ENCODE peak calls at places on chromosomes 7 and 10, in four cellular contexts. U, H, R and Z are unnamed samples.

GRCh38 chr10:113736576-113736975 is 14.9 kb upstream of the PLEKHS1 start:
- DNase-seq in U (no peak), H (no peak), R (no peak), Z (no peak)

GRCh38 chr7:3892686-3893085 is 591.6 kb downstream of the SDK1 start:
- DNase-seq in U (no peak), H (no peak), R (no peak), Z (no peak)

GRCh38 chr10:62699148-62699547 is 105.4 kb upstream of the ADO start:
- DNase-seq in U (no peak), H (no peak), R (no peak), Z (no peak)

GRCh38 chr10:42477170-42477569 is 161.2 kb downstream of the ZNF33B start:
- DNase-seq in U (no peak), H (no peak), R (no peak), Z (no peak)

GRCh38 chr7:124101173-124101768 is 68.4 kb upstream of the TMEM229A start:
- DNase-seq in U (peak), H (peak), R (peak), Z (peak)

GRCh38 chr10:121262774-121263406 is 335.4 kb downstream of the FGFR2 start:
- DNase-seq in U (no peak), H (no peak), R (no peak), Z (no peak)

GRCh38 chr7:116932566-116932965 is 20.7 kb upstream of the ST7 start:
- DNase-seq in U (no peak), H (no peak), R (no peak), Z (no peak)

GRCh38 chr7:65441010-65441409 is 67.4 kb downstream of the ZNF92 start:
- DNase-seq in U (peak), H (no peak), R (no peak), Z (no peak)

GRCh38 chr10:1406976-1407945 is 330.1 kb downstream of the ADARB2 start:
- DNase-seq in U (no peak), H (no peak), R (no peak), Z (no peak)

GRCh38 chr10:94042001-94042813 is 48.5 kb downstream of the PLCE1 start:
- DNase-seq in U (peak), H (no peak), R (no peak), Z (no peak)

GRCh38 chr10:81027223-81027622 is 489.5 kb downstream of the SH2D4B start:
- DNase-seq in U (no peak), H (no peak), R (no peak), Z (no peak)

GRCh38 chr10:34022195-34022594 is 687.7 kb upstream of the NRP1 start:
- DNase-seq in U (no peak), H (no peak), R (no peak), Z (no peak)

GRCh38 chr10:54961040-54961439 is 160.0 kb upstream of the PCDH15 start:
- DNase-seq in U (no peak), H (no peak), R (no peak), Z (no peak)

GRCh38 chr7:99419323-99420021 is 10.7 kb downstream of the BUD31 start:
- DNase-seq in U (no peak), H (no peak), R (peak), Z (no peak)

GRCh38 chr10:122721111-122721510 is 21.5 kb upstream of the C10orf120 start:
- DNase-seq in U (no peak), H (no peak), R (no peak), Z (no peak)

GRCh38 chr10:89805599-89806013 is 104.2 kb downstream of the KIF20B start:
- DNase-seq in U (no peak), H (no peak), R (no peak), Z (no peak)

GRCh38 chr10:32955790-32956189 is 2.2 kb downstream of the ITGB1 start:
- DNase-seq in U (no peak), H (no peak), R (no peak), Z (no peak)

GRCh38 chr7:44978511-44979366 is at the start of gene MYO1G:
- DNase-seq in U (no peak), H (no peak), R (no peak), Z (no peak)

GRCh38 chr7:139182363-139182762 is 48.7 kb upstream of the UBN2 start:
- DNase-seq in U (no peak), H (no peak), R (no peak), Z (no peak)

GRCh38 chr7:25308898-25309521 is 80.7 kb upstream of the NPVF start:
- DNase-seq in U (no peak), H (no peak), R (no peak), Z (no peak)

GRCh38 chr10:92916433-92916832 is 68.1 kb downstream of the EXOC6 start:
- DNase-seq in U (no peak), H (no peak), R (no peak), Z (no peak)

DNA sequence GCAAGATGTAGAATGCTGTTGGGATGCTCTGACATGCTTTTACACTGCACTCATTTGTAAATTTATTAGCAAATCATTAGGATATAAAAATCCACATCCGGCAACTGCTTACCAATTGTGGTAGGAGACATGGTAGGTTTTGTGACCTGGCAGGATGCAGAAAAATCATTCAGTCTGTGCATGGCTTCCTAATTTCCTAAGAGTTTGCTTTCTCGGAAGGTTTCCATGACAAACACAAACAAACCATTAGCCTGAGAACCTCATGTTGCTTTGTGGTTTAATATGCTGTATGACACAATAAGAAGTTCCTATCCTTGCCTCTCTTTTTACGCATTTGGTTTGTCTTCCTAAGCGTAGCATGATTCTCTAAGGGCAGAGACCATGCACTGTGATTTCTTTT is 14.7 kb upstream of the LMBR1 start:
- DNase-seq in U (no peak), H (no peak), R (no peak), Z (no peak)
- TF ChIP-seq NR3C1 in U (no peak), H (no peak), R (no peak), Z (no peak)

GRCh38 chr10:3850999-3851937 is 66.3 kb upstream of the KLF6 start:
- DNase-seq in U (peak), H (no peak), R (no peak), Z (peak)
- TF ChIP-seq NR3C1 in U (no peak), H (no peak), R (no peak), Z (no peak)

GRCh38 chr10:124065382-124066155 is 27.8 kb downstream of the CHST15 start:
- DNase-seq in U (no peak), H (peak), R (no peak), Z (no peak)

GRCh38 chr10:124062390-124062789 is 31.0 kb downstream of the CHST15 start:
- DNase-seq in U (no peak), H (no peak), R (no peak), Z (peak)

GRCh38 chr10:124064676-124065075 is 28.7 kb downstream of the CHST15 start:
- DNase-seq in U (no peak), H (no peak), R (no peak), Z (no peak)

GRCh38 chr10:124064158-124064603 is 29.2 kb downstream of the CHST15 start:
- DNase-seq in U (peak), H (no peak), R (no peak), Z (peak)

GRCh38 chr10:124063736-124064135 is 29.7 kb downstream of the CHST15 start:
- DNase-seq in U (peak), H (no peak), R (no peak), Z (peak)
- TF ChIP-seq NR3C1 in U (no peak), H (no peak), R (no peak), Z (no peak)

GRCh38 chr10:101607124-101607523 is 19.0 kb downstream of the DPCD start:
- DNase-seq in U (no peak), H (no peak), R (no peak), Z (no peak)
- TF ChIP-seq NR3C1 in U (no peak), H (no peak), R (no peak), Z (no peak)

DNA sequence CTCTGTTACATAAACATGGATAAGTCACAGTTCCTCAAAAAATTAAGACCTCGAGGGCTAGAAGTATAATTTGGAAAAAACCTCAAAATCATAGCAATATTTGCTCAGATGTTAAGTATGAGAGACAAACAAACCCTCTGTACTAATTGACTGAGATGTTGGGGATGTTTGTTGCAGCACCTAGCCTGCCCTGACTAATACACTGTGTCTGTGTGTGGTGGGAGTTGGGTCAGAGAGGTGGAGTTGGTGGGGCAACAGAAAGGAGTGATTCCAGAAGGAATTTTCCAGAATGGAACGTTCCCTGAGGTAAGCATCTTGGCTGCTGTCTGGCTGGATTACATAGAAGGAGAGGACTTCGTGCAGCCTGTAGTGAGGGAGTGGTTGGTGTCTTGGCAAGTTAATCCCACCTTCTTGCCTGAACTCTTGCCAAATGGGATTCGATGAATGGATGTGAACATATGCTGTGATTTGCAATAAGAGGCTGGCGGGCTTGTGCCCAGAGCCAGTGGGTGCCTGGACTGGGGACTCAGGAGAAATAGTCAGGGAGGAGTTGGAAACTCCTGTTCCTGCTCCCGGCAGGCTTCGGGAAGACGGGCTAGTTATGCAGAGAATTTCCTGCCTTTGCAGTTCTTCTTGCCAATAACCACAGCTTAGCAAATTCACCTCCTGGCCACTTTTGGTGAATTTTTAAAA is 9.3 kb upstream of the FAM180A start:
- DNase-seq in U (no peak), H (no peak), R (no peak), Z (no peak)
- TF ChIP-seq NR3C1 in U (no peak), H (no peak), R (no peak), Z (no peak)

GRCh38 chr10:86334515-86335085 is 32.0 kb downstream of the GRID1 start:
- DNase-seq in U (no peak), H (peak), R (no peak), Z (no peak)
- TF ChIP-seq NR3C1 in U (no peak), H (no peak), R (no peak), Z (no peak)

GRCh38 chr10:3499120-3499519 is 285.9 kb downstream of the KLF6 start:
- DNase-seq in U (peak), H (no peak), R (no peak), Z (no peak)
- TF ChIP-seq NR3C1 in U (no peak), H (no peak), R (no peak), Z (no peak)

DNA sequence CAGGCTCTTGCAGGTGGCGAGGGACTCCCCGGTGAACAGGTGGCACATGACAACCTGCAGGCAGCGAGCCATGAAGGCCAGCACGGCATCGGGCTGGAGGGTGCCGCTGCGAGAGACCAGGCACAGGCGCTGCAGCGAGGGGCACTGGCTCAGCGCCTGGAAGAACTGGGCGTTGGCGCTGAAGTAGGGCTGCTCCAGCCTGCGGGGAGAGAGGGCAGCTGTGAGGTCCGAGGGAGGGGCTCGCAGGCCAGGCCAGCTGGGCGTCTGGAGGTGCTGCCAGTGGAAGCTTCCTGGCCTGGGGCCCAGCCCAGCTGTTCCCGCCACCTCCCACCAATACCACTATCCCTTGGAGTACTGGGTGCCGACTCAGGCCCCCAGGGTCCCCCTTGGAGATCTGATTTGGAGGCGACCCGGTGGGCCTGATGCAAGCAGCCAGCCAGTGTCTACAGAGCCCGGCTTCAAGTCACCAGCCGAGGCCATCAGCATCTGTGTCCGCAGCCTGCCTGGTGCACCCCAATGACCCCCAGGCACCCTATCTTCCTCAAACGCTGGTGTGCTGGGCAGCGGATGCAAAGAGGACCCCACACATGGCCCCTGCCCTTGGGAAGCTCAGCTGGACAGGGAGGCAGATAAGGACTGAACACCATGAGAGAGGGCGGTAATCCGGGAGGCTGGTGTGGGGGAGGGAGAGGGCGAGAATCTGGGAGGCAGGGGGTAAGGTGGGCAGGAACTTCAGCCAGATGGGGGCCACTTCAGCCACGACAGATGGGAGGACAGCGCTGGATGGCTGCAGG is 67.8 kb upstream of the TNRC18 start:
- DNase-seq in U (no peak), H (no peak), R (peak), Z (no peak)
- TF ChIP-seq NR3C1 in U (no peak), H (no peak), R (no peak), Z (no peak)

DNA sequence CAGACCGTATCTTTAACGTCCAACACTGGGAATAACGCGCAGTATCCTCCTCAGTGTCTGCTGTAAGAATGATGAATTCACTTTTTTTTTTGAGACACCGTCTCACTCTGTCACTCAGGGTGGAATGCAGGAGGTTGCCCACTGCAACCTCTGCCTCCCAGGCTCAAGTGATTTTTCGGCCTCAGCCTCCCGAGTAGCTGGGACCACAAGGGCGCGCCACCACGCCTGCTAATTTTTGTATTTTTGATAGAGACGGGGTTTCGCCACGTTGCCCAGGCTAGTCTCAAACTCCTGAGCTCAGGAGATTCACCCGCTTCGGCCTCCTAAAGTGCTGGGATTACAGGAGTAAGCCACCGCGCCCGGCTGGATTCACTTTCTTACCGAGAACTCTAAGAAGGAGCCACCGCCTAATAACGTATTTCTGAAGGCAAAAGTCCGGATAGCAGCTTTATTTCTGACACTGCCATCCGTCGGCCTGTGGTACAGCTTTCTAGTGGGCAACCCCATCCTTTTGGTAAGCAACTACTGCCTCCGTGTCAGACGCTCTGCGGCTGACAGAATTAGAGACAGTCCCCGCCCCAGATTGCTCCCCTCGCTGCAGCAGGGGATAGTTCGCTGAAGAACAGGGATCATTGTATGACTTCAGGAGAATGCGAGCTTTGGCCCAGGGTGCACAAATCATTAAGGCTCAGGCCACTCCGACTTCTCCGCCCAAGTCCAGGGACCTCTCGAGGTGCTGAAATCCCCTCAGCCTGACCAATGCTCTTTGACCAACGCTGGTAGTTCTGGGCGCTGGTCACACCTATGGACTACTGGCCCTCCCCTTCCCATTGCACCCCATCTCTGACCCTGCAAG is 649 bp downstream of the POLR3A start:
- DNase-seq in U (no peak), H (peak), R (no peak), Z (peak)
- TF ChIP-seq NR3C1 in U (no peak), H (no peak), R (no peak), Z (no peak)

GRCh38 chr7:31096882-31097258 is 44.8 kb downstream of the ADCYAP1R1 start:
- DNase-seq in U (no peak), H (no peak), R (no peak), Z (no peak)
- TF ChIP-seq NR3C1 in U (no peak), H (no peak), R (no peak), Z (no peak)